ENCODE peak calls at places on chromosome 11, in six cellular contexts. U is A549, J is tibial nerve, B is stomach, L is transverse colon, K is K562. N is an unnamed sample.

GRCh38 chr11:67689178-67689577 is 14.8 kb upstream of the ALDH3B2 start:
- DNase-seq in U (no peak), J (no peak), B (no peak), L (no peak), K (no peak), N (no peak)

GRCh38 chr11:104291646-104292045 is 127.7 kb upstream of the PDGFD start:
- DNase-seq in U (no peak), J (no peak), B (no peak), L (no peak), K (no peak), N (no peak)

GRCh38 chr11:117931331-117931950 is 2.2 kb upstream of the TMPRSS13 start:
- DNase-seq in U (no peak), J (no peak), B (no peak), L (no peak), K (no peak), N (no peak)

GRCh38 chr11:38766796-38767195 is 2168.8 kb upstream of the RAG2 start:
- DNase-seq in U (no peak), J (no peak), B (no peak), L (no peak), K (peak), N (no peak)

GRCh38 chr11:92457250-92457649 is 232.6 kb downstream of the FAT3 start:
- DNase-seq in U (no peak), J (no peak), B (no peak), L (no peak), K (no peak), N (no peak)

GRCh38 chr11:66494935-66495334 is 14.7 kb downstream of the DPP3 start:
- DNase-seq in U (no peak), J (no peak), B (no peak), L (no peak), K (no peak), N (no peak)

GRCh38 chr11:96284401-96284800 is 58.6 kb downstream of the MAML2 start:
- DNase-seq in U (no peak), J (no peak), B (no peak), L (no peak), K (no peak), N (no peak)

GRCh38 chr11:84833488-84834086 is 793.6 kb downstream of the DLG2 start:
- DNase-seq in U (no peak), J (no peak), B (no peak), L (no peak), K (no peak), N (no peak)

GRCh38 chr11:73428227-73428626 is 52.0 kb downstream of the RELT start:
- DNase-seq in U (no peak), J (no peak), B (no peak), L (no peak), K (no peak), N (no peak)

GRCh38 chr11:74749127-74749964 is 697 bp downstream of the RNF169 start:
- DNase-seq in U (peak), J (no peak), B (peak), L (peak), K (peak), N (peak)

GRCh38 chr11:12674936-12675696 is 895 bp downstream of the TEAD1 start:
- DNase-seq in U (no peak), J (no peak), B (peak), L (no peak), K (peak), N (peak)

GRCh38 chr11:109015283-109015682 is 350.4 kb downstream of the DDX10 start:
- DNase-seq in U (no peak), J (no peak), B (no peak), L (no peak), K (no peak), N (no peak)

GRCh38 chr11:86515297-86516094 is 140.8 kb downstream of the CCDC81 start:
- DNase-seq in U (no peak), J (no peak), B (no peak), L (no peak), K (no peak), N (no peak)

GRCh38 chr11:2142762-2143202 is 3.6 kb upstream of the IGF2 start:
- DNase-seq in U (no peak), J (no peak), B (no peak), L (no peak), K (no peak), N (no peak)

GRCh38 chr11:119540370-119541125 is 117.6 kb upstream of the THY1 start:
- DNase-seq in U (no peak), J (no peak), B (peak), L (no peak), K (no peak), N (no peak)

GRCh38 chr11:28542556-28542955 is 434.4 kb downstream of the METTL15 start:
- DNase-seq in U (no peak), J (no peak), B (no peak), L (no peak), K (no peak), N (no peak)

GRCh38 chr11:70537576-70538571 is 139.5 kb downstream of the CTTN start:
- DNase-seq in U (no peak), J (no peak), B (no peak), L (no peak), K (no peak), N (no peak)

GRCh38 chr11:86069408-86070086 is 663 bp upstream of the PICALM start:
- DNase-seq in U (peak), J (peak), B (no peak), L (peak), K (peak), N (no peak)

GRCh38 chr11:44300881-44301855 is 8.8 kb downstream of the ALX4 start:
- DNase-seq in U (peak), J (no peak), B (no peak), L (no peak), K (no peak), N (no peak)

GRCh38 chr11:101428918-101429317 is 154.9 kb downstream of the TRPC6 start:
- DNase-seq in U (peak), J (no peak), B (no peak), L (no peak), K (no peak), N (no peak)

GRCh38 chr11:94023856-94024255 is 2.7 kb downstream of the HEPHL1 start:
- DNase-seq in U (no peak), J (no peak), B (no peak), L (no peak), K (no peak), N (no peak)

GRCh38 chr11:91406009-91406408 is 818.6 kb upstream of the FAT3 start:
- DNase-seq in U (no peak), J (no peak), B (no peak), L (no peak), K (no peak), N (no peak)

GRCh38 chr11:2120359-2121100 is 18.7 kb downstream of the IGF2 start:
- DNase-seq in U (no peak), J (no peak), B (no peak), L (no peak), K (no peak), N (no peak)

GRCh38 chr11:38672445-38672844 is 2074.4 kb upstream of the RAG2 start:
- DNase-seq in U (no peak), J (no peak), B (no peak), L (no peak), K (no peak), N (no peak)

GRCh38 chr11:44743326-44743725 is 16.6 kb downstream of the TSPAN18 start:
- DNase-seq in U (no peak), J (no peak), B (no peak), L (no peak), K (no peak), N (no peak)

GRCh38 chr11:875769-876301 is 33.2 kb downstream of the TSPAN4 start:
- DNase-seq in U (no peak), J (no peak), B (no peak), L (no peak), K (peak), N (no peak)

GRCh38 chr11:67463680-67464410 is 5.2 kb downstream of the TMEM134 start:
- DNase-seq in U (peak), J (peak), B (peak), L (peak), K (peak), N (no peak)

GRCh38 chr11:76238551-76238950 is 32.2 kb upstream of the WNT11 start:
- DNase-seq in U (no peak), J (no peak), B (no peak), L (no peak), K (no peak), N (no peak)

GRCh38 chr11:114290503-114291239 is 5.5 kb upstream of the NNMT start:
- DNase-seq in U (no peak), J (no peak), B (no peak), L (no peak), K (no peak), N (no peak)

GRCh38 chr11:67240575-67241389 is 25.5 kb upstream of the GRK2 start:
- DNase-seq in U (peak), J (peak), B (peak), L (peak), K (peak), N (peak)

GRCh38 chr11:111541209-111542061 is 915 bp downstream of the LAYN start:
- DNase-seq in U (no peak), J (no peak), B (no peak), L (peak), K (no peak), N (peak)

GRCh38 chr11:8382436-8383053 is 118.9 kb upstream of the LMO1 start:
- DNase-seq in U (no peak), J (no peak), B (no peak), L (no peak), K (peak), N (no peak)

GRCh38 chr11:64132388-64132771 is 33.5 kb downstream of the MACROD1 start:
- DNase-seq in U (no peak), J (no peak), B (no peak), L (no peak), K (no peak), N (no peak)
- TF ChIP-seq CTCF in U (no peak), J (no peak), B (no peak), L (no peak), K (no peak), N (no peak)

GRCh38 chr11:45801723-45802315 is 3.1 kb upstream of the SLC35C1 start:
- DNase-seq in U (peak), J (no peak), B (peak), L (peak), K (no peak), N (no peak)
- TF ChIP-seq POLR2A in U (no peak), J (no peak), B (no peak), L (no peak), K (no peak), N (no peak)

GRCh38 chr11:58524232-58525036 is 16.5 kb upstream of the OR5B21 start:
- DNase-seq in U (peak), J (peak), B (peak), L (peak), K (peak), N (peak)

GRCh38 chr11:58527429-58527828 is 19.5 kb upstream of the OR5B21 start:
- DNase-seq in U (no peak), J (no peak), B (no peak), L (no peak), K (no peak), N (no peak)

GRCh38 chr11:58530236-58530635 is 22.3 kb upstream of the OR5B21 start:
- DNase-seq in U (no peak), J (no peak), B (no peak), L (no peak), K (no peak), N (no peak)

DNA sequence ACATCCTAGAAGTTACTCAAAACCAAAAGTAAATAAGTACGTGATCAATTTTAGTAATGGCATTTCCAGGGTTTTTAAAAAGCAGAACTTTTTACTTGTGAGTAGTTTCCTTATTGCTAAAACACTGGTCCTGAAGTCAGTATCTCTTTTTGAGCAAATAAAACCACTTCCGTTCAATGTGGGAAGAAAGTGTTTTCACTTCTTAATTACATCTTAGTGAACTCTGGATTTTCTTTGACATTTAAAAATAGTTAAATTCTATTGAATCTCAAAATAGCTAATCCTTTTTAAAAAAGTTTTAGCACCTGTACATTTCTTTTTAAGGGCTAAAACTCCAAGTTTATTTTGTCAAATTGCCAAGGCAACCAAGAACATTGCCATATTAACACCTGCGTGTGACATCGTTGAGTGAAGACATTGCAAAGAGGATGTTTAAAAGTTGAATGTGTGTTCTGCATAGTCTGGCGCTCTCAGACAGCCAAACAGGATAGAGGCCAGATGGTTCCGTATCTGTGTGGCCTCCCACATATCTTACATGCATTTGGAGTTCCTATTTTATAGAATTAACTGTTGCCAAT is 17.2 kb upstream of the OR5B21 start:
- DNase-seq in U (no peak), J (no peak), B (no peak), L (no peak), K (no peak), N (no peak)
- TF ChIP-seq EP300 in U (no peak), J (no peak), B (no peak), L (no peak), K (no peak), N (no peak)

GRCh38 chr11:128467610-128468041 is 119.7 kb downstream of the ETS1 start:
- DNase-seq in U (peak), J (no peak), B (no peak), L (no peak), K (no peak), N (no peak)
- TF ChIP-seq CTCF in U (no peak), J (no peak), B (no peak), L (no peak), K (no peak), N (no peak)

DNA sequence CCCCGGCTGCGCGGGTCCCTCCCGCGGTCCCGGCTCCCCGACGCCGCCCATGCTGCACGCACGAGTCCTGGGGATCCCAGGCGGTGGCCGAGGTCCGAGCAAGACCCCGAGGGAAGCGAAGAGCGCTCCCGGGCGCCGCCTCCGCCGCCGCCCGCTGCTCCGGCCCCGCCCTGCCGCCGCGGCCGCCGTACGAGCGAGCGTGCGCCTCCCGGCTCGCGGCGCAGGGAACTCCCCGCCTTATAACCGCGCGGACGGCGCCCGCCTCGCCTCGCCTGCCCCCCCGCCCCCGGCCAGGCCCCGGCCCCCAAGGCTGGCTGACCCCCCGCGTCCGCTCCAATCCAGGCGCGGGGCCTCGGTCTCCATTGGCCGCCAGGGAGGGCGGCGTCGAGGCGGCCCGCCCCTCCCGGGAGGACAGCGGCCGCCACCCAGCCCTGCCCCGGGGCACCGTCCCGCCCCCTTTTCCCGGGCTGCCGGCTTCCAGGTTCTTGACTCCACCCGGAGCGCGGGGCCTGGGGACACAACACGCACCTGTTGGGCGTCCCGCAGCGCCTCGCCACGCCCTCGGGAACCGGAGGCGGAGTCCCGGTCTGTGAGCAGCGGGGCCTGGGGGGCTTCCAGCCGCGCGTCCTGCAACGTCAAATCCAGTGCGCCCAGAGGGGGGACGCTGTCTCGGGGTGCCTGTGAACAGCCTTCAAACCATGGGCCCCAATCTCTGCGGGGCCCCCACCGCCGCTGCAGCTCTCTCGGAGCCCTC is at the start of gene FADS3:
- DNase-seq in U (peak), J (peak), B (peak), L (peak), K (peak), N (peak)
- TF ChIP-seq POLR2A in U (peak), J (peak), B (no peak), L (peak), K (no peak), N (peak)